ENCODE peak calls at places on chromosomes 5 and 9, in eight cellular contexts. Z is uterus, S is spleen, U is IMR-90, D is breast epithelium, L is K562, P is tibial nerve, T is upper lobe of left lung. M is an unnamed sample.
A peak's percentile ranks its signal among the peaks of the same experiment; 100 is the strongest.

GRCh38 chr5:121031487-121031886 is 567.4 kb downstream of the PRR16 start:
- DNase-seq in Z (no peak), S (no peak), U (no peak), D (no peak), L (no peak), P (no peak), T (no peak), M (no peak)

GRCh38 chr9:14062449-14063187 is 251.3 kb downstream of the NFIB start:
- DNase-seq in Z (no peak), S (no peak), U (peak; percentile 84), D (no peak), L (no peak), P (no peak), T (no peak), M (no peak)

GRCh38 chr9:3906437-3907213 is 380.8 kb upstream of the RFX3 start:
- DNase-seq in Z (peak; percentile 29), S (no peak), U (peak; percentile 95), D (peak; percentile 22), L (no peak), P (no peak), T (no peak), M (no peak)

GRCh38 chr5:137752873-137753226 is 1.3 kb downstream of the HNRNPA0 start:
- DNase-seq in Z (no peak), S (no peak), U (no peak), D (no peak), L (peak; percentile 38), P (no peak), T (no peak), M (no peak)

GRCh38 chr9:115373000-115373709 is 255.2 kb upstream of the TNC start:
- DNase-seq in Z (no peak), S (no peak), U (peak; percentile 98), D (no peak), L (no peak), P (no peak), T (no peak), M (no peak)

GRCh38 chr5:103366938-103367549 is 108.5 kb downstream of the MACIR start:
- DNase-seq in Z (no peak), S (no peak), U (no peak), D (no peak), L (no peak), P (no peak), T (peak; percentile 11), M (no peak)

GRCh38 chr5:138240690-138241385 is 27.7 kb upstream of the CDC23 start:
- DNase-seq in Z (no peak), S (peak; percentile 36), U (no peak), D (no peak), L (no peak), P (no peak), T (no peak), M (no peak)

GRCh38 chr9:71783120-71783523 is 14.8 kb upstream of the CEMIP2 start:
- DNase-seq in Z (peak; percentile 18), S (peak; percentile 93), U (peak; percentile 19), D (peak; percentile 39), L (no peak), P (no peak), T (peak; percentile 38), M (peak; percentile 93)

GRCh38 chr5:169745441-169746146 is 108.5 kb downstream of the DOCK2 start:
- DNase-seq in Z (no peak), S (no peak), U (peak; percentile 33), D (peak; percentile 23), L (peak; percentile 24), P (no peak), T (no peak), M (no peak)

GRCh38 chr9:131043646-131044045 is 34.7 kb downstream of the LAMC3 start:
- DNase-seq in Z (no peak), S (no peak), U (no peak), D (no peak), L (no peak), P (no peak), T (no peak), M (no peak)

GRCh38 chr5:396715-397032 is 46.3 kb upstream of the EXOC3 start:
- DNase-seq in Z (no peak), S (no peak), U (no peak), D (no peak), L (no peak), P (no peak), T (peak; percentile 34), M (no peak)

GRCh38 chr5:400282-401215 is 42.4 kb upstream of the EXOC3 start:
- DNase-seq in Z (no peak), S (peak; percentile 75), U (peak; percentile 82), D (peak; percentile 13), L (no peak), P (no peak), T (peak; percentile 49), M (no peak)

GRCh38 chr5:398475-399295 is 44.3 kb upstream of the EXOC3 start:
- DNase-seq in Z (no peak), S (peak; percentile 74), U (no peak), D (peak; percentile 12), L (no peak), P (no peak), T (no peak), M (peak; percentile 10)

GRCh38 chr5:401216-402034 is 41.6 kb upstream of the EXOC3 start:
- DNase-seq in Z (no peak), S (peak; percentile 78), U (no peak), D (peak; percentile 5), L (no peak), P (no peak), T (peak; percentile 71), M (peak; percentile 43)

DNA sequence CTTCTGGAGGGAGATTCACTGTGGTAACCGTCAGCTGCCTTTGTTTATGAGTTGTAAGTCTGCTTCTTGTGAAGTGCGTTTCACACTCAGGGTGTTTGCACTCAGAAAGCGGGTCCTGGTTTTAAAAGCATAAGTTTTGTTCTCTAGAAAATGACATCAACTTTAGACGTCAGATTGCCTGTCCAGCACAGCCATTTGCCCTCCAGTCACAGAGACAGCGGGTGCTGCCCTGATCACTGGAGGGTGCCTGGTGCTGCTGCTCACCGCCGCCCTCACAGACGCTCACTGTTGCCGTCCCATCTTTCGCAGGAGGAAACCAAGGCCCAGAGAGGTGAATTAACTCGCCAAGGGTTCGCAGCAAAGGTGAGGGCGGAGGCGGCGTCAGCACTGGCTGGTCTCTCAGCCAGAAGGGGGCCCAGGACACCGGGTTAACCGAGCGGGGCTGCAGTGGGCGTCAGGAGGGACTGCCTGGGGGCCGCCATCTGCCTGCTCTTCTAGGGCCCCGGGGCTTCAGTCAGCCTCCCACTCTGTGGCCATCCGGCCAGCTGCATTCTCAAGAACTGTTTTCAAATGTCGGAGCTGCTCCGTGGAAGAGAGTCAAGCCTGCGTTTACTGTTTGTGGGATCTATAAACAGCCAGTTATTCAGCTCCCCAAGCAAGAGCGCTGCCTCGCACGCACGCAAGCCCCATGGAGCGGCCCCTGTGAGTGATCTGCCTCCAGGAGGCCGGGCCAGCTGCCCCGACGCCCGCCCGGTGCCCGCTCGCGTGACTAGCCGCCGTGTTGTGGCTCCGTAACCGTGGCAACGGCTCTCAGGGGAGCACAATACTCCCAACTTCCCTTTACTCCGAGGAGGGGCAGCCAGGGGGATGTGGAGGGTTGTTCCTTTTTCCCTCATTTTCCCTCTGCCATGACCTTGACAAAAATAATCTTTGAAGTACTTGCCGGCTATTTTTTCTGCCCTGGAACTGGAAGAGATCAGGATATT is 43.4 kb upstream of the EXOC3 start:
- DNase-seq in Z (peak; percentile 79), S (peak; percentile 95), U (peak; percentile 98), D (peak; percentile 49), L (peak; percentile 54), P (peak; percentile 79), T (peak; percentile 96), M (peak; percentile 72)
- H3K4me3 ChIP-seq in Z (peak overlapping the region; percentile 8), S (peak overlapping the region; percentile 34), U (no peak overlapping the region), D (peak overlapping the region; percentile 55), L (no peak overlapping the region), P (peak overlapping the region; percentile 32), T (no peak overlapping the region), M (peak overlapping the region; percentile 8)

DNA sequence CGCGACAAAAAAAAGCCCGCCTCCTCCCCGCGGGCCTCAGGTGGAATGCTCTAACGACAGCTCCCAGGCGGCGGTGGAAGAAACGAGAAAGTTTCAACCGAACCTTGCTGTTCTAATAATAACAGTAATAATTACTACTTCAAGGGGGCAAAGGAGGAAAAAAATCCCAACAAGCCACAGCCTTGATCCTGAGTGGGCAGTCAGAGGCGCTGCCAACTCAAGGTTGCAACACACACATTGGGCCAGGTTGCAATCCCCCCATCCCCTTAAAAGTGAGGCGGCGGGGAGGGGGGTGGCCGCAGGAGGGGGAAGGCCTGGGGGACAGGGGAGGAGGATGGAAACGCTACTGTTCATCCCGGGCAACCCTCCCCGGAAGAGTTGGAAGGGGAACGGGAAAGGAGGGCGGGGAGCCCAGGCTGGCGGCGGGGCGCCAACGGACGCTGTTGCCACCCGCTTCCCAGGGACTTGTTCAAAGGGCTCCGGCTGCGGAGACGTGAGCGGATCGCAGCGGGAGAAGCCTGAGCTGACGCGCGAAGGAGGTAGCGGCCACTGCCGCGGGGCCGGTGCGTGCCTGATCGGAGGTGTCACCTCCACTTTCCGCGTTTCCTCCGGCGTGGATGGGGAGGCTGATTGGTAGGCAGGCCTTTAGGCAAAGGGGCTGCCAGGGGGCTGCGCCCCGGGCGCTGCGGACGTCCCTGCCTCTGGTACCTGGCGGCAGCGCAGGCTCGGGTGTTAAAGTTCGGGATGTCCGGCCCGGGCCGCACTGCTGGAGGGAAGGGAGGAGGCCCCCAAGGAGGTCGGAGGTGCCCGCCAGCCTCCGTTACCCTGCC is 649 bp downstream of the SMARCA2 start:
- DNase-seq in Z (peak; percentile 60), S (peak; percentile 93), U (peak; percentile 24), D (peak; percentile 48), L (peak; percentile 23), P (peak; percentile 15), T (peak; percentile 93), M (peak; percentile 47)
- TF ChIP-seq POLR2A in Z (no peak), S (no peak), U (no peak), D (no peak), L (no peak), P (no peak), T (no peak), M (no peak)

GRCh38 chr9:121333950-121334773 is 35.9 kb downstream of the STOM start:
- DNase-seq in Z (no peak), S (no peak), U (no peak), D (peak; percentile 65), L (peak; percentile 63), P (no peak), T (no peak), M (no peak)

GRCh38 chr9:121328476-121328875 is 41.6 kb downstream of the STOM start:
- DNase-seq in Z (no peak), S (no peak), U (no peak), D (no peak), L (no peak), P (no peak), T (no peak), M (no peak)

GRCh38 chr9:121331549-121331948 is 38.5 kb downstream of the STOM start:
- DNase-seq in Z (no peak), S (no peak), U (no peak), D (no peak), L (no peak), P (no peak), T (no peak), M (no peak)

GRCh38 chr9:121328876-121329681 is 41.0 kb downstream of the STOM start:
- DNase-seq in Z (no peak), S (no peak), U (no peak), D (no peak), L (no peak), P (no peak), T (peak; percentile 35), M (no peak)

GRCh38 chr9:121331992-121332685 is 37.9 kb downstream of the STOM start:
- DNase-seq in Z (no peak), S (no peak), U (peak; percentile 63), D (no peak), L (no peak), P (no peak), T (peak; percentile 77), M (no peak)
- H3K36me3 ChIP-seq in Z (no peaks in the 10 kb centered on the region), S (no peaks in the 10 kb centered on the region), U (peaks cover 71% of the 10 kb centered on the region), D (peaks cover 18% of the 10 kb centered on the region), L (peaks cover 2% of the 10 kb centered on the region), P (peaks cover 6% of the 10 kb centered on the region), T (peaks cover 69% of the 10 kb centered on the region), M (peaks cover 66% of the 10 kb centered on the region)

GRCh38 chr9:78539188-78539587 is 242.3 kb downstream of the PSAT1 start:
- DNase-seq in Z (no peak), S (no peak), U (no peak), D (no peak), L (no peak), P (no peak), T (no peak), M (no peak)

GRCh38 chr9:78533500-78533899 is 236.6 kb downstream of the PSAT1 start:
- DNase-seq in Z (no peak), S (no peak), U (peak; percentile 12), D (no peak), L (no peak), P (no peak), T (no peak), M (no peak)
- H3K4me3 ChIP-seq in Z (no peak overlapping the region), S (no peak overlapping the region), U (no peak overlapping the region), D (no peak overlapping the region), L (no peak overlapping the region), P (no peak overlapping the region), T (no peak overlapping the region), M (no peak overlapping the region)